ENCODE peak calls at places on chromosome 13, in four cellular contexts. One of them, this sample, is unnamed.
A peak's percentile ranks its signal among the peaks of the same experiment; 100 is the strongest.

GRCh38 chr13:95301947-95302386 is 716 bp upstream of the ABCC4 start:
- DNase-seq in stimulated activated CD4-positive, alpha-beta T cell treated with anti-CD3 and anti-CD28 coated beads, TNF-alpha, amount 100 ng/mL, for 24 hours: no peak
- DNase-seq in caudate nucleus: no peak
- DNase-seq in ovary: no peak
- DNase-seq in this sample: no peak

GRCh38 chr13:39501711-39502324 is 101.2 kb downstream of the LHFPL6 start:
- DNase-seq in stimulated activated CD4-positive, alpha-beta T cell treated with anti-CD3 and anti-CD28 coated beads, TNF-alpha, amount 100 ng/mL, for 24 hours: no peak
- DNase-seq in caudate nucleus: no peak
- DNase-seq in ovary: no peak
- DNase-seq in this sample: no peak

GRCh38 chr13:49976314-49977258 is 20.3 kb upstream of the TRIM13 start:
- DNase-seq in stimulated activated CD4-positive, alpha-beta T cell treated with anti-CD3 and anti-CD28 coated beads, TNF-alpha, amount 100 ng/mL, for 24 hours: peak; percentile 72
- DNase-seq in caudate nucleus: no peak
- DNase-seq in ovary: peak; percentile 25
- DNase-seq in this sample: peak; percentile 29

GRCh38 chr13:26254583-26255102 is 714 bp downstream of the CDK8 start:
- DNase-seq in stimulated activated CD4-positive, alpha-beta T cell treated with anti-CD3 and anti-CD28 coated beads, TNF-alpha, amount 100 ng/mL, for 24 hours: peak; percentile 21
- DNase-seq in caudate nucleus: peak; percentile 13
- DNase-seq in ovary: peak; percentile 29
- DNase-seq in this sample: no peak

GRCh38 chr13:52599853-52600603 is 42.2 kb upstream of the HNRNPA1L2 start:
- DNase-seq in stimulated activated CD4-positive, alpha-beta T cell treated with anti-CD3 and anti-CD28 coated beads, TNF-alpha, amount 100 ng/mL, for 24 hours: no peak
- DNase-seq in caudate nucleus: no peak
- DNase-seq in ovary: peak; percentile 21
- DNase-seq in this sample: no peak

GRCh38 chr13:45224181-45224580 is 23.3 kb upstream of the KCTD4 start:
- DNase-seq in stimulated activated CD4-positive, alpha-beta T cell treated with anti-CD3 and anti-CD28 coated beads, TNF-alpha, amount 100 ng/mL, for 24 hours: no peak
- DNase-seq in caudate nucleus: no peak
- DNase-seq in ovary: no peak
- DNase-seq in this sample: no peak

GRCh38 chr13:42405665-42406390 is 133.9 kb downstream of the AKAP11 start:
- DNase-seq in stimulated activated CD4-positive, alpha-beta T cell treated with anti-CD3 and anti-CD28 coated beads, TNF-alpha, amount 100 ng/mL, for 24 hours: peak; percentile 59
- DNase-seq in caudate nucleus: no peak
- DNase-seq in ovary: no peak
- DNase-seq in this sample: no peak

GRCh38 chr13:65460136-65460535 is 1770.0 kb downstream of the PCDH9 start:
- DNase-seq in stimulated activated CD4-positive, alpha-beta T cell treated with anti-CD3 and anti-CD28 coated beads, TNF-alpha, amount 100 ng/mL, for 24 hours: no peak
- DNase-seq in caudate nucleus: no peak
- DNase-seq in ovary: no peak
- DNase-seq in this sample: no peak

GRCh38 chr13:52832268-52832667 is 16.2 kb downstream of the PCDH8 start:
- DNase-seq in stimulated activated CD4-positive, alpha-beta T cell treated with anti-CD3 and anti-CD28 coated beads, TNF-alpha, amount 100 ng/mL, for 24 hours: no peak
- DNase-seq in caudate nucleus: no peak
- DNase-seq in ovary: no peak
- DNase-seq in this sample: no peak

GRCh38 chr13:22735381-22735995 is 445.3 kb upstream of the SGCG start:
- DNase-seq in stimulated activated CD4-positive, alpha-beta T cell treated with anti-CD3 and anti-CD28 coated beads, TNF-alpha, amount 100 ng/mL, for 24 hours: no peak
- DNase-seq in caudate nucleus: no peak
- DNase-seq in ovary: no peak
- DNase-seq in this sample: no peak

GRCh38 chr13:59641758-59642157 is 522.0 kb downstream of the DIAPH3 start:
- DNase-seq in stimulated activated CD4-positive, alpha-beta T cell treated with anti-CD3 and anti-CD28 coated beads, TNF-alpha, amount 100 ng/mL, for 24 hours: no peak
- DNase-seq in caudate nucleus: no peak
- DNase-seq in ovary: no peak
- DNase-seq in this sample: no peak

GRCh38 chr13:44540761-44541434 is 35.2 kb downstream of the TSC22D1 start:
- DNase-seq in stimulated activated CD4-positive, alpha-beta T cell treated with anti-CD3 and anti-CD28 coated beads, TNF-alpha, amount 100 ng/mL, for 24 hours: no peak
- DNase-seq in caudate nucleus: no peak
- DNase-seq in ovary: no peak
- DNase-seq in this sample: no peak

GRCh38 chr13:28161370-28161769 is 23.0 kb downstream of the PAN3 start:
- DNase-seq in stimulated activated CD4-positive, alpha-beta T cell treated with anti-CD3 and anti-CD28 coated beads, TNF-alpha, amount 100 ng/mL, for 24 hours: no peak
- DNase-seq in caudate nucleus: no peak
- DNase-seq in ovary: no peak
- DNase-seq in this sample: no peak

GRCh38 chr13:72805663-72806341 is 23.9 kb downstream of the PIBF1 start:
- DNase-seq in stimulated activated CD4-positive, alpha-beta T cell treated with anti-CD3 and anti-CD28 coated beads, TNF-alpha, amount 100 ng/mL, for 24 hours: no peak
- DNase-seq in caudate nucleus: no peak
- DNase-seq in ovary: no peak
- DNase-seq in this sample: no peak

GRCh38 chr13:66139701-66140100 is 1090.4 kb downstream of the PCDH9 start:
- DNase-seq in stimulated activated CD4-positive, alpha-beta T cell treated with anti-CD3 and anti-CD28 coated beads, TNF-alpha, amount 100 ng/mL, for 24 hours: no peak
- DNase-seq in caudate nucleus: no peak
- DNase-seq in ovary: no peak
- DNase-seq in this sample: no peak

GRCh38 chr13:28744091-28744536 is 25.3 kb upstream of the SLC46A3 start:
- DNase-seq in stimulated activated CD4-positive, alpha-beta T cell treated with anti-CD3 and anti-CD28 coated beads, TNF-alpha, amount 100 ng/mL, for 24 hours: no peak
- DNase-seq in caudate nucleus: no peak
- DNase-seq in ovary: no peak
- DNase-seq in this sample: no peak

GRCh38 chr13:52454459-52454824 is 836 bp upstream of the CKAP2 start:
- DNase-seq in stimulated activated CD4-positive, alpha-beta T cell treated with anti-CD3 and anti-CD28 coated beads, TNF-alpha, amount 100 ng/mL, for 24 hours: no peak
- DNase-seq in caudate nucleus: no peak
- DNase-seq in ovary: no peak
- DNase-seq in this sample: no peak

GRCh38 chr13:48161530-48162179 is 66.8 kb upstream of the MED4 start:
- DNase-seq in stimulated activated CD4-positive, alpha-beta T cell treated with anti-CD3 and anti-CD28 coated beads, TNF-alpha, amount 100 ng/mL, for 24 hours: no peak
- DNase-seq in caudate nucleus: no peak
- DNase-seq in ovary: no peak
- DNase-seq in this sample: no peak

GRCh38 chr13:40187836-40188591 is 478.4 kb downstream of the FOXO1 start:
- DNase-seq in stimulated activated CD4-positive, alpha-beta T cell treated with anti-CD3 and anti-CD28 coated beads, TNF-alpha, amount 100 ng/mL, for 24 hours: no peak
- DNase-seq in caudate nucleus: no peak
- DNase-seq in ovary: no peak
- DNase-seq in this sample: no peak

GRCh38 chr13:52001120-52001731 is 10.0 kb downstream of the ATP7B start:
- DNase-seq in stimulated activated CD4-positive, alpha-beta T cell treated with anti-CD3 and anti-CD28 coated beads, TNF-alpha, amount 100 ng/mL, for 24 hours: no peak
- DNase-seq in caudate nucleus: no peak
- DNase-seq in ovary: no peak
- DNase-seq in this sample: no peak

GRCh38 chr13:29336356-29336755 is 259.1 kb downstream of the SLC7A1 start:
- DNase-seq in stimulated activated CD4-positive, alpha-beta T cell treated with anti-CD3 and anti-CD28 coated beads, TNF-alpha, amount 100 ng/mL, for 24 hours: no peak
- DNase-seq in caudate nucleus: no peak
- DNase-seq in ovary: no peak
- DNase-seq in this sample: no peak

GRCh38 chr13:32228330-32229041 is 86.7 kb downstream of the ZAR1L start:
- DNase-seq in stimulated activated CD4-positive, alpha-beta T cell treated with anti-CD3 and anti-CD28 coated beads, TNF-alpha, amount 100 ng/mL, for 24 hours: no peak
- DNase-seq in caudate nucleus: no peak
- DNase-seq in ovary: no peak
- DNase-seq in this sample: no peak

GRCh38 chr13:35978607-35979316 is 152.4 kb downstream of the DCLK1 start:
- DNase-seq in stimulated activated CD4-positive, alpha-beta T cell treated with anti-CD3 and anti-CD28 coated beads, TNF-alpha, amount 100 ng/mL, for 24 hours: peak; percentile 1
- DNase-seq in caudate nucleus: no peak
- DNase-seq in ovary: no peak
- DNase-seq in this sample: peak; percentile 64

This sample was measured in stromal cell of bone marrow.